ENCODE peak calls at places on chromosomes 12 and 14, in four cellular contexts. I, Q, F and A are unnamed samples.

GRCh38 chr12:80714846-80715245 is 1.9 kb upstream of the MYF5 start:
- DNase-seq in I (no peak), Q (no peak), F (no peak), A (no peak)

GRCh38 chr14:67851785-67852410 is 32.3 kb downstream of the RAD51B start:
- DNase-seq in I (no peak), Q (no peak), F (no peak), A (no peak)

GRCh38 chr14:88424573-88424972 is 39.1 kb downstream of the SPATA7 start:
- DNase-seq in I (no peak), Q (no peak), F (no peak), A (no peak)

GRCh38 chr14:58098507-58098906 is 53.5 kb downstream of the ARMH4 start:
- DNase-seq in I (no peak), Q (peak), F (no peak), A (no peak)

GRCh38 chr12:12788675-12789368 is 3.4 kb downstream of the APOLD1 start:
- DNase-seq in I (no peak), Q (peak), F (peak), A (peak)

GRCh38 chr12:79673334-79673733 is 17.4 kb downstream of the PAWR start:
- DNase-seq in I (no peak), Q (no peak), F (no peak), A (no peak)

GRCh38 chr14:61466249-61466904 is 145.0 kb downstream of the PRKCH start:
- DNase-seq in I (no peak), Q (peak), F (peak), A (peak)

GRCh38 chr14:31761325-31761724 is 200.1 kb downstream of the NUBPL start:
- DNase-seq in I (no peak), Q (no peak), F (no peak), A (no peak)

GRCh38 chr14:75119056-75119455 is 7.8 kb downstream of the NEK9 start:
- DNase-seq in I (no peak), Q (no peak), F (peak), A (peak)

GRCh38 chr12:108191086-108191485 is 62.0 kb downstream of the WSCD2 start:
- DNase-seq in I (no peak), Q (no peak), F (no peak), A (no peak)

GRCh38 chr12:53292441-53292840 is 2.9 kb upstream of the PFDN5 start:
- DNase-seq in I (no peak), Q (no peak), F (no peak), A (no peak)

GRCh38 chr14:90281261-90281660 is 24.9 kb downstream of the PSMC1 start:
- DNase-seq in I (no peak), Q (no peak), F (peak), A (peak)

GRCh38 chr12:48815281-48816110 is 2.8 kb upstream of the CACNB3 start:
- DNase-seq in I (peak), Q (peak), F (peak), A (peak)

GRCh38 chr12:94832780-94833760 is 170.4 kb downstream of the NDUFA12 start:
- DNase-seq in I (no peak), Q (no peak), F (peak), A (peak)

GRCh38 chr12:62785941-62786559 is 148.9 kb downstream of the PPM1H start:
- DNase-seq in I (no peak), Q (peak), F (peak), A (peak)

GRCh38 chr14:97442363-97442762 is 645.2 kb downstream of the VRK1 start:
- DNase-seq in I (no peak), Q (no peak), F (no peak), A (no peak)

GRCh38 chr14:21093769-21094681 is 4.4 kb downstream of the ZNF219 start:
- DNase-seq in I (no peak), Q (no peak), F (no peak), A (no peak)

GRCh38 chr14:21044106-21044618 is 2.0 kb downstream of the RNASE7 start:
- DNase-seq in I (peak), Q (no peak), F (no peak), A (no peak)

GRCh38 chr12:66409195-66409871 is 107.0 kb downstream of the HELB start:
- DNase-seq in I (no peak), Q (peak), F (peak), A (peak)

GRCh38 chr14:73712540-73713141 is 1.5 kb downstream of the PNMA1 start:
- DNase-seq in I (no peak), Q (no peak), F (peak), A (no peak)

GRCh38 chr14:23345987-23346692 is 6.5 kb downstream of the SLC22A17 start:
- DNase-seq in I (no peak), Q (no peak), F (no peak), A (no peak)
- TF ChIP-seq CTCF in I (no peak), Q (no peak), F (no peak), A (no peak)

GRCh38 chr12:125687820-125688219 is 622.6 kb downstream of the AACS start:
- DNase-seq in I (no peak), Q (no peak), F (no peak), A (no peak)

GRCh38 chr12:125685885-125686284 is 620.6 kb downstream of the AACS start:
- DNase-seq in I (no peak), Q (no peak), F (peak), A (no peak)

GRCh38 chr12:125684968-125685790 is 619.9 kb downstream of the AACS start:
- DNase-seq in I (no peak), Q (no peak), F (no peak), A (no peak)

GRCh38 chr12:125687403-125687802 is 622.2 kb downstream of the AACS start:
- DNase-seq in I (no peak), Q (no peak), F (no peak), A (no peak)

GRCh38 chr12:125683748-125684381 is 618.6 kb downstream of the AACS start:
- DNase-seq in I (peak), Q (no peak), F (no peak), A (no peak)
- TF ChIP-seq CTCF in I (peak), Q (peak), F (no peak), A (no peak)

DNA sequence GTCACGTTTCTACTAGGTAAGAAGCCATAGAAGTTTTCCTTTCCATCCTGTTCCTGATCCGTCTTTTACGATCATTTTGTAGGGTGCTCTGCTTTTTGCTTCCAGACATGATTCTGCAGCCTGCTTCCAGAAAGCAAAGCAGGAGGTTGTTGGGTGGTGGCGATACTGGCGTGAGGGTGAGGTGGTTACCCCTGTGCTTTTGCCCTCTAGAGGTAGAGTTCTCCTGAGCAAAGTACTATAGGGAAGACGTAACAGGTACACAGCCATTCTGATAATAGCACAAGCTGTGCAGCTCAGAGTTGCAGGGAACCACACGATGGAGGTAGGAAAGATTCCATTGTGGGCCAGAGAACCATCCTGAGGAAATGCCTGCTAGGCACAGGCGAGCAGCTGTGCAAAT is 186.0 kb downstream of the PAH start:
- DNase-seq in I (no peak), Q (no peak), F (no peak), A (no peak)
- TF ChIP-seq CTCF in I (no peak), Q (no peak), F (no peak), A (no peak)

GRCh38 chr12:25957898-25958253 is 606 bp upstream of the RASSF8 start:
- DNase-seq in I (no peak), Q (no peak), F (peak), A (peak)

GRCh38 chr12:25959069-25959961 is 833 bp downstream of the RASSF8 start:
- DNase-seq in I (peak), Q (peak), F (peak), A (peak)

GRCh38 chr12:25960926-25961325 is 2.4 kb downstream of the RASSF8 start:
- DNase-seq in I (no peak), Q (no peak), F (peak), A (no peak)

GRCh38 chr12:25958254-25959068 is at the start of gene RASSF8:
- DNase-seq in I (peak), Q (peak), F (peak), A (peak)

GRCh38 chr12:25960176-25960575 is 1.7 kb downstream of the RASSF8 start:
- DNase-seq in I (no peak), Q (peak), F (peak), A (peak)
- TF ChIP-seq CTCF in I (no peak), Q (no peak), F (peak), A (peak)

GRCh38 chr14:55448146-55448614 is 7.8 kb upstream of the TBPL2 start:
- DNase-seq in I (peak), Q (peak), F (peak), A (peak)
- TF ChIP-seq CTCF in I (no peak), Q (no peak), F (no peak), A (no peak)

GRCh38 chr14:106508216-106508615 is 981.8 kb downstream of the TMEM121 start:
- DNase-seq in I (no peak), Q (no peak), F (no peak), A (no peak)
- TF ChIP-seq CTCF in I (no peak), Q (no peak), F (no peak), A (no peak)

GRCh38 chr12:130856088-130856487 is 15.8 kb upstream of the RAN start:
- DNase-seq in I (no peak), Q (no peak), F (no peak), A (no peak)
- TF ChIP-seq CTCF in I (no peak), Q (no peak), F (no peak), A (no peak)

DNA sequence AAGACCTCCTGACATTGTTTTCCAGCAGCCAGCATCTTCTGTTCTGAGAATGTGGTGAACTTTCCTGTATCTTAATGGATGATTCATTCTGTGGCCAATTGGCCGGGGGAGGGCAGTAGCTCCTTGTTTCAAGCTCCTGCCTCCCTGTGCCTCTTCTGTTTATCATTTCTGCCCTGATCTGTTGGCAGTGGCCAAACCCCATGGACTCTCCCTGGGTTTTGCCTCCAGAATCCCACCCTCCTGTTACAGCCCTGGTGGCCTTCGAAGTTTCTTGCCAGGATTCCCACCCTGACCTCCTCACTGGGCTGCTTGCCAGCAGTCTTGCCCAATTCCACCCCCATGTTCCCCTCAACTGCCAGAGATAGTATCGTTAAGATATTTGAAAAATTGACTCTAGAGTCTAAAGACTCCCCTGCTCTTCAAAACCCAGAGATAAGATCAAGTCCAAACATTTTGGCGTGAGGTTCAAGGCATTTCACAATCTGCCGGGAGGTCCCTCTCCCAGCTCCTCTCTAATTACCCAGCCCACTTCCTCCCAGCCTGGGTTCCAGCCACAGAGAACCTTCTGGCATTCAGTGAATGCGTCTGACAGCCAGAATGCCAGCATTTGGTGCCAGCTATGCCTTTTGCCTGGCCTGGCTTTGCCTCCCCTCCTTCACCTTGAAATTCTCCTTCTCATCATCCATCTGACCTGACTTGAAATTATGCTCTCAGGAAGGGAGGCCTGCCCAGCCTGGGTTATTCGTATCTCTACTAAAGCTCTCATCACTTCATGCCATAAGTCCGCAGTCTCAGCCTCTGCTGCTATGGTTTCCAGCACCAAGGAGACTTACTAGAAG is 37.7 kb upstream of the TXNRD1 start:
- DNase-seq in I (peak), Q (peak), F (peak), A (peak)
- TF ChIP-seq CTCF in I (no peak), Q (peak), F (peak), A (peak)